ENCODE peak calls at places on chromosomes 11 and 22, in five cellular contexts. W, O, K, G and Z are unnamed samples.

GRCh38 chr11:44865866-44866272 is 84.8 kb downstream of the TP53I11 start:
- DNase-seq in W (peak; percentile 44), O (no peak), K (no peak), G (peak; percentile 78), Z (no peak)

GRCh38 chr11:2988361-2988762 is 3.8 kb downstream of the NAP1L4 start:
- DNase-seq in W (no peak), O (no peak), K (no peak), G (no peak), Z (no peak)

GRCh38 chr11:118224512-118225180 is at the start of gene JAML:
- DNase-seq in W (no peak), O (no peak), K (no peak), G (no peak), Z (no peak)

GRCh38 chr22:30488121-30488520 is 16.3 kb upstream of the SEC14L3 start:
- DNase-seq in W (no peak), O (no peak), K (no peak), G (no peak), Z (no peak)

GRCh38 chr11:84218318-84218717 is 932.2 kb upstream of the CCDC90B start:
- DNase-seq in W (no peak), O (no peak), K (no peak), G (no peak), Z (no peak)

GRCh38 chr11:104462346-104462745 is 298.4 kb upstream of the PDGFD start:
- DNase-seq in W (no peak), O (no peak), K (no peak), G (no peak), Z (no peak)

GRCh38 chr11:107018902-107019493 is 722 bp upstream of the GUCY1A2 start:
- DNase-seq in W (peak; percentile 56), O (peak; percentile 32), K (peak; percentile 90), G (peak; percentile 75), Z (no peak)

GRCh38 chr11:117936973-117937372 is 7.8 kb upstream of the TMPRSS13 start:
- DNase-seq in W (peak; percentile 2), O (no peak), K (no peak), G (no peak), Z (no peak)

GRCh38 chr11:73402834-73403185 is 26.6 kb downstream of the RELT start:
- DNase-seq in W (no peak), O (no peak), K (no peak), G (no peak), Z (no peak)

GRCh38 chr11:5564259-5565019 is 16.1 kb upstream of the OR52H1 start:
- DNase-seq in W (no peak), O (no peak), K (no peak), G (no peak), Z (no peak)

GRCh38 chr11:34623463-34623862 is 2.6 kb downstream of the EHF start:
- DNase-seq in W (no peak), O (no peak), K (no peak), G (no peak), Z (no peak)

GRCh38 chr11:111490496-111490895 is 21.7 kb downstream of the BTG4 start:
- DNase-seq in W (no peak), O (no peak), K (no peak), G (no peak), Z (no peak)

GRCh38 chr11:109851780-109852390 is 241.3 kb upstream of the ZC3H12C start:
- DNase-seq in W (no peak), O (peak; percentile 18), K (no peak), G (no peak), Z (no peak)

GRCh38 chr11:64102005-64102738 is 63.7 kb downstream of the MACROD1 start:
- DNase-seq in W (no peak), O (no peak), K (peak; percentile 44), G (no peak), Z (no peak)

GRCh38 chr11:109109150-109109549 is 312.8 kb upstream of the C11orf87 start:
- DNase-seq in W (no peak), O (no peak), K (no peak), G (no peak), Z (no peak)

GRCh38 chr11:134385774-134386565 is 26.1 kb downstream of the B3GAT1 start:
- DNase-seq in W (no peak), O (no peak), K (no peak), G (no peak), Z (no peak)

GRCh38 chr11:73234403-73235181 is 16.5 kb downstream of the P2RY2 start:
- DNase-seq in W (no peak), O (no peak), K (peak; percentile 85), G (peak; percentile 53), Z (no peak)

GRCh38 chr11:2104524-2105440 is 34.4 kb downstream of the IGF2 start:
- DNase-seq in W (no peak), O (no peak), K (no peak), G (peak; percentile 58), Z (no peak)

GRCh38 chr11:32451808-32452207 is 16.5 kb upstream of the WT1 start:
- DNase-seq in W (no peak), O (no peak), K (no peak), G (no peak), Z (no peak)

GRCh38 chr11:86210898-86211297 is 33.7 kb upstream of the EED start:
- DNase-seq in W (no peak), O (no peak), K (no peak), G (no peak), Z (no peak)

GRCh38 chr11:57761301-57762234 is at the start of gene CTNND1:
- DNase-seq in W (peak; percentile 90), O (peak; percentile 98), K (no peak), G (peak; percentile 82), Z (peak; percentile 96)

GRCh38 chr22:38221908-38222796 is 20.4 kb downstream of the MAFF start:
- DNase-seq in W (no peak), O (no peak), K (no peak), G (no peak), Z (no peak)

GRCh38 chr11:19803506-19803998 is 90.9 kb downstream of the NAV2 start:
- DNase-seq in W (peak; percentile 58), O (no peak), K (no peak), G (no peak), Z (no peak)

GRCh38 chr11:128365044-128365443 is 222.3 kb downstream of the ETS1 start:
- DNase-seq in W (no peak), O (peak; percentile 9), K (no peak), G (no peak), Z (no peak)

GRCh38 chr22:17086750-17087149 is 1.9 kb downstream of the IL17RA start:
- DNase-seq in W (no peak), O (no peak), K (no peak), G (no peak), Z (no peak)

GRCh38 chr11:9703280-9703679 is 39.4 kb downstream of the SWAP70 start:
- DNase-seq in W (no peak), O (no peak), K (no peak), G (no peak), Z (no peak)

GRCh38 chr11:121696177-121696863 is 243.6 kb upstream of the SORL1-AS1 start:
- DNase-seq in W (peak; percentile 42), O (no peak), K (peak; percentile 11), G (no peak), Z (peak; percentile 91)

GRCh38 chr22:20802922-20803553 is 29.1 kb downstream of the SERPIND1 start:
- DNase-seq in W (no peak), O (no peak), K (no peak), G (no peak), Z (no peak)

GRCh38 chr22:20805972-20806471 is 32.1 kb downstream of the SERPIND1 start:
- DNase-seq in W (no peak), O (no peak), K (no peak), G (no peak), Z (no peak)

GRCh38 chr22:20804650-20805049 is 30.7 kb downstream of the SERPIND1 start:
- DNase-seq in W (no peak), O (no peak), K (no peak), G (no peak), Z (no peak)

GRCh38 chr22:20802452-20802851 is 28.5 kb downstream of the SERPIND1 start:
- DNase-seq in W (no peak), O (no peak), K (no peak), G (no peak), Z (no peak)

GRCh38 chr22:20803696-20804324 is 29.9 kb downstream of the SERPIND1 start:
- DNase-seq in W (peak; percentile 21), O (peak; percentile 39), K (no peak), G (no peak), Z (no peak)
- H3K4me1 ChIP-seq in W (no peaks in the 10 kb centered on the region), O (peaks cover 24% of the 10 kb centered on the region), K (no peaks in the 10 kb centered on the region), G (no peaks in the 10 kb centered on the region), Z (no peaks in the 10 kb centered on the region)

GRCh38 chr22:41562461-41562860 is 1.7 kb downstream of the CSDC2 start:
- DNase-seq in W (no peak), O (no peak), K (no peak), G (no peak), Z (no peak)
- TF ChIP-seq POLR2A in W (no peak), O (no peak), K (no peak), G (no peak), Z (no peak)

GRCh38 chr22:46043816-46044717 is 67.1 kb upstream of the WNT7B start:
- DNase-seq in W (peak; percentile 62), O (no peak), K (peak; percentile 83), G (no peak), Z (no peak)
- H3K4me3 ChIP-seq in W (peak overlapping the region; percentile 11), O (no peak overlapping the region), K (peak overlapping the region; percentile 31), G (peak overlapping the region; percentile 32), Z (peak overlapping the region; percentile 67)

GRCh38 chr11:12127206-12127898 is 17.0 kb downstream of the MICAL2 start:
- DNase-seq in W (no peak), O (no peak), K (no peak), G (no peak), Z (no peak)

GRCh38 chr11:12124306-12124705 is 13.9 kb downstream of the MICAL2 start:
- DNase-seq in W (no peak), O (no peak), K (no peak), G (no peak), Z (no peak)

GRCh38 chr11:12126352-12127019 is 16.1 kb downstream of the MICAL2 start:
- DNase-seq in W (no peak), O (no peak), K (no peak), G (no peak), Z (no peak)

GRCh38 chr11:12123799-12124198 is 13.4 kb downstream of the MICAL2 start:
- DNase-seq in W (no peak), O (no peak), K (no peak), G (no peak), Z (no peak)

GRCh38 chr11:12125609-12126149 is 15.3 kb downstream of the MICAL2 start:
- DNase-seq in W (no peak), O (no peak), K (no peak), G (no peak), Z (no peak)
- H3K4me1 ChIP-seq in W (peaks cover 14% of the 10 kb centered on the region), O (peaks cover 55% of the 10 kb centered on the region), K (peaks cover 90% of the 10 kb centered on the region), G (peaks cover 39% of the 10 kb centered on the region), Z (peaks cover 89% of the 10 kb centered on the region)

GRCh38 chr11:46492540-46492939 is 101.0 kb upstream of the CHRM4 start:
- DNase-seq in W (no peak), O (no peak), K (no peak), G (no peak), Z (no peak)
- TF ChIP-seq POLR2A in W (no peak), O (no peak), K (no peak), G (no peak), Z (no peak)